ENCODE peak calls at places on chromosomes 13 and 19, in seven cellular contexts. One of them, this sample, is unnamed.

GRCh38 chr19:495047-495439 is 1.2 kb upstream of the MADCAM1 start:
- DNase-seq in foreskin fibroblast: no peak
- DNase-seq in H9: no peak
- DNase-seq in HCEC 1CT: no peak
- DNase-seq in NCI-H82: no peak
- DNase-seq in HEK293T: no peak
- DNase-seq in B cell: no peak
- DNase-seq in this sample: no peak

GRCh38 chr19:49272204-49272603 is 52.8 kb downstream of the SLC6A16 start:
- DNase-seq in NCI-H82: no peak
- DNase-seq in HCEC 1CT: peak; percentile 3
- DNase-seq in HEK293T: no peak
- DNase-seq in foreskin fibroblast: no peak
- DNase-seq in B cell: no peak
- DNase-seq in H9: no peak
- DNase-seq in this sample: no peak

GRCh38 chr13:21458457-21458815 is 667 bp downstream of the ZDHHC20 start:
- DNase-seq in HEK293T: peak; percentile 35
- DNase-seq in H9: peak; percentile 66
- DNase-seq in HCEC 1CT: no peak
- DNase-seq in foreskin fibroblast: no peak
- DNase-seq in NCI-H82: peak; percentile 71
- DNase-seq in B cell: peak; percentile 50
- DNase-seq in this sample: peak; percentile 81

GRCh38 chr19:50728084-50728737 is 5.0 kb downstream of the CLEC11A start:
- DNase-seq in B cell: peak; percentile 34
- DNase-seq in NCI-H82: peak; percentile 94
- DNase-seq in HEK293T: peak; percentile 91
- DNase-seq in HCEC 1CT: no peak
- DNase-seq in foreskin fibroblast: peak; percentile 85
- DNase-seq in H9: peak; percentile 99
- DNase-seq in this sample: peak; percentile 97

GRCh38 chr13:110137677-110138008 is 169.3 kb downstream of the COL4A1 start:
- DNase-seq in HEK293T: peak; percentile 8
- DNase-seq in HCEC 1CT: peak; percentile 21
- DNase-seq in B cell: peak; percentile 2
- DNase-seq in H9: no peak
- DNase-seq in NCI-H82: peak; percentile 65
- DNase-seq in foreskin fibroblast: no peak
- DNase-seq in this sample: no peak

GRCh38 chr19:10474962-10475451 is 28.1 kb downstream of the KEAP1 start:
- DNase-seq in foreskin fibroblast: no peak
- DNase-seq in HCEC 1CT: no peak
- DNase-seq in HEK293T: no peak
- DNase-seq in B cell: no peak
- DNase-seq in H9: no peak
- DNase-seq in NCI-H82: peak; percentile 4
- DNase-seq in this sample: peak; percentile 16

GRCh38 chr13:114042066-114042815 is 68.4 kb upstream of the C13orf46 start:
- DNase-seq in B cell: no peak
- DNase-seq in H9: no peak
- DNase-seq in HCEC 1CT: no peak
- DNase-seq in NCI-H82: no peak
- DNase-seq in foreskin fibroblast: no peak
- DNase-seq in HEK293T: no peak
- DNase-seq in this sample: no peak

GRCh38 chr19:52533901-52534300 is 6.4 kb downstream of the ZNF808 start:
- DNase-seq in HCEC 1CT: no peak
- DNase-seq in HEK293T: no peak
- DNase-seq in foreskin fibroblast: no peak
- DNase-seq in B cell: no peak
- DNase-seq in NCI-H82: no peak
- DNase-seq in H9: no peak
- DNase-seq in this sample: peak; percentile 62

GRCh38 chr13:99970761-99971575 is 599 bp downstream of the ZIC5 start:
- DNase-seq in HEK293T: peak; percentile 45
- DNase-seq in H9: peak; percentile 81
- DNase-seq in HCEC 1CT: no peak
- DNase-seq in NCI-H82: peak; percentile 70
- DNase-seq in foreskin fibroblast: no peak
- DNase-seq in B cell: peak; percentile 40
- DNase-seq in this sample: peak; percentile 61

GRCh38 chr19:8504171-8504570 is 1.7 kb upstream of the PRAM1 start:
- DNase-seq in NCI-H82: no peak
- DNase-seq in HEK293T: no peak
- DNase-seq in HCEC 1CT: no peak
- DNase-seq in B cell: no peak
- DNase-seq in H9: no peak
- DNase-seq in foreskin fibroblast: no peak
- DNase-seq in this sample: no peak

GRCh38 chr19:46732966-46733692 is 12.7 kb upstream of the FKRP start:
- DNase-seq in B cell: no peak
- DNase-seq in HCEC 1CT: peak; percentile 23
- DNase-seq in HEK293T: no peak
- DNase-seq in foreskin fibroblast: no peak
- DNase-seq in NCI-H82: no peak
- DNase-seq in H9: no peak
- DNase-seq in this sample: no peak

GRCh38 chr13:44237276-44237767 is 136.3 kb upstream of the SERP2 start:
- DNase-seq in NCI-H82: peak; percentile 63
- DNase-seq in HEK293T: no peak
- DNase-seq in H9: no peak
- DNase-seq in foreskin fibroblast: peak; percentile 96
- DNase-seq in HCEC 1CT: peak; percentile 83
- DNase-seq in B cell: no peak
- DNase-seq in this sample: no peak

GRCh38 chr13:19618925-19619324 is 14.5 kb upstream of the MPHOSPH8 start:
- DNase-seq in B cell: peak; percentile 13
- DNase-seq in HEK293T: peak; percentile 33
- DNase-seq in H9: peak; percentile 33
- DNase-seq in foreskin fibroblast: peak; percentile 30
- DNase-seq in HCEC 1CT: peak; percentile 37
- DNase-seq in NCI-H82: peak; percentile 66
- DNase-seq in this sample: peak; percentile 54

GRCh38 chr13:113040597-113041292 is 64.8 kb upstream of the F7 start:
- DNase-seq in HCEC 1CT: no peak
- DNase-seq in NCI-H82: no peak
- DNase-seq in foreskin fibroblast: no peak
- DNase-seq in B cell: no peak
- DNase-seq in HEK293T: no peak
- DNase-seq in H9: no peak
- DNase-seq in this sample: no peak

GRCh38 chr13:85108356-85108755 is 690.9 kb downstream of the SLITRK6 start:
- DNase-seq in B cell: no peak
- DNase-seq in HEK293T: no peak
- DNase-seq in NCI-H82: no peak
- DNase-seq in H9: no peak
- DNase-seq in foreskin fibroblast: no peak
- DNase-seq in HCEC 1CT: no peak
- DNase-seq in this sample: no peak

This sample was measured in ELF-1.